ENCODE peak calls at places on chromosomes 3 and 15, in four cellular contexts. One of them, this sample, is unnamed.

GRCh38 chr3:7238565-7239295 is 377.8 kb downstream of the GRM7 start:
- DNase-seq in K562: no peak
- DNase-seq in transverse colon: no peak
- DNase-seq in Peyer's patch: no peak
- DNase-seq in this sample: no peak

GRCh38 chr15:78239811-78240210 is 5.4 kb upstream of the ACSBG1 start:
- DNase-seq in K562: no peak
- DNase-seq in transverse colon: no peak
- DNase-seq in Peyer's patch: no peak
- DNase-seq in this sample: no peak

GRCh38 chr15:98580577-98580976 is 67.8 kb upstream of the IGF1R start:
- DNase-seq in Peyer's patch: no peak
- DNase-seq in transverse colon: no peak
- DNase-seq in K562: no peak
- DNase-seq in this sample: no peak

GRCh38 chr3:27252646-27253045 is 116.5 kb downstream of the NEK10 start:
- DNase-seq in transverse colon: no peak
- DNase-seq in Peyer's patch: no peak
- DNase-seq in K562: no peak
- DNase-seq in this sample: no peak

GRCh38 chr3:32956750-32957570 is 5.5 kb downstream of the CCR4 start:
- DNase-seq in transverse colon: no peak
- DNase-seq in K562: no peak
- DNase-seq in Peyer's patch: no peak
- DNase-seq in this sample: no peak

GRCh38 chr3:8560608-8561007 is 59.0 kb downstream of the LMCD1 start:
- DNase-seq in transverse colon: no peak
- DNase-seq in K562: peak; percentile 38
- DNase-seq in Peyer's patch: no peak
- DNase-seq in this sample: no peak

GRCh38 chr3:74384151-74384550 is 230.3 kb downstream of the CNTN3 start:
- DNase-seq in K562: no peak
- DNase-seq in Peyer's patch: no peak
- DNase-seq in transverse colon: no peak
- DNase-seq in this sample: no peak

GRCh38 chr3:50347187-50347813 is 1.8 kb upstream of the ZMYND10 start:
- DNase-seq in K562: peak; percentile 74
- DNase-seq in Peyer's patch: peak; percentile 85
- DNase-seq in transverse colon: peak; percentile 79
- DNase-seq in this sample: peak; percentile 76

GRCh38 chr3:181909241-181909640 is 197.5 kb downstream of the SOX2 start:
- DNase-seq in transverse colon: no peak
- DNase-seq in Peyer's patch: no peak
- DNase-seq in K562: no peak
- DNase-seq in this sample: no peak

GRCh38 chr3:43692971-43693370 is 2.2 kb downstream of the ABHD5 start:
- DNase-seq in transverse colon: no peak
- DNase-seq in Peyer's patch: no peak
- DNase-seq in K562: peak; percentile 25
- DNase-seq in this sample: no peak

GRCh38 chr15:50698101-50698500 is 11.5 kb upstream of the TRPM7 start:
- DNase-seq in K562: no peak
- DNase-seq in transverse colon: no peak
- DNase-seq in Peyer's patch: no peak
- DNase-seq in this sample: no peak

GRCh38 chr3:156535162-156535627 is 19.7 kb downstream of the SSR3 start:
- DNase-seq in transverse colon: peak; percentile 51
- DNase-seq in Peyer's patch: peak; percentile 53
- DNase-seq in K562: peak; percentile 65
- DNase-seq in this sample: peak; percentile 63

GRCh38 chr15:58224068-58224467 is 85.9 kb downstream of the AQP9 start:
- DNase-seq in K562: no peak
- DNase-seq in transverse colon: no peak
- DNase-seq in Peyer's patch: no peak
- DNase-seq in this sample: no peak

GRCh38 chr3:116947809-116948208 is 238.2 kb downstream of the TUSC7 start:
- DNase-seq in transverse colon: no peak
- DNase-seq in Peyer's patch: no peak
- DNase-seq in K562: no peak
- DNase-seq in this sample: no peak

GRCh38 chr3:175940243-175940642 is 1081.1 kb downstream of the NAALADL2 start:
- DNase-seq in Peyer's patch: no peak
- DNase-seq in transverse colon: no peak
- DNase-seq in K562: no peak
- DNase-seq in this sample: no peak

GRCh38 chr3:97256060-97256459 is 441.7 kb downstream of the EPHA6 start:
- DNase-seq in K562: no peak
- DNase-seq in Peyer's patch: no peak
- DNase-seq in transverse colon: no peak
- DNase-seq in this sample: no peak

GRCh38 chr15:48230498-48230897 is 24.4 kb downstream of the SLC12A1 start:
- DNase-seq in K562: no peak
- DNase-seq in transverse colon: no peak
- DNase-seq in Peyer's patch: no peak
- DNase-seq in this sample: no peak

GRCh38 chr3:114872588-114872987 is 274.5 kb downstream of the ZBTB20 start:
- DNase-seq in Peyer's patch: no peak
- DNase-seq in transverse colon: no peak
- DNase-seq in K562: no peak
- DNase-seq in this sample: no peak

GRCh38 chr3:129829640-129830039 is 63.9 kb downstream of the TMCC1 start:
- DNase-seq in Peyer's patch: peak; percentile 72
- DNase-seq in transverse colon: peak; percentile 23
- DNase-seq in K562: peak; percentile 67
- DNase-seq in this sample: peak; percentile 39

GRCh38 chr3:46504780-46505179 is 7.0 kb downstream of the RTP3 start:
- DNase-seq in Peyer's patch: no peak
- DNase-seq in transverse colon: no peak
- DNase-seq in K562: peak; percentile 48
- DNase-seq in this sample: no peak

GRCh38 chr3:28900301-28900700 is 380.6 kb upstream of the RBMS3 start:
- DNase-seq in K562: no peak
- DNase-seq in Peyer's patch: no peak
- DNase-seq in transverse colon: no peak
- DNase-seq in this sample: no peak

GRCh38 chr3:14158370-14158769 is 20.0 kb downstream of the XPC start:
- DNase-seq in transverse colon: no peak
- DNase-seq in K562: no peak
- DNase-seq in Peyer's patch: no peak
- DNase-seq in this sample: no peak

GRCh38 chr15:25089577-25089976 is 134.8 kb downstream of the SNRPN start:
- DNase-seq in transverse colon: no peak
- DNase-seq in Peyer's patch: no peak
- DNase-seq in K562: no peak
- DNase-seq in this sample: no peak

GRCh38 chr3:137687181-137687880 is 76.8 kb upstream of the SOX14 start:
- DNase-seq in Peyer's patch: no peak
- DNase-seq in K562: no peak
- DNase-seq in transverse colon: no peak
- DNase-seq in this sample: no peak

GRCh38 chr3:178532414-178532813 is 3.8 kb upstream of the KCNMB2 start:
- DNase-seq in transverse colon: no peak
- DNase-seq in K562: no peak
- DNase-seq in Peyer's patch: no peak
- DNase-seq in this sample: no peak

GRCh38 chr15:57747206-57747605 is 40.7 kb downstream of the POLR2M start:
- DNase-seq in transverse colon: peak; percentile 14
- DNase-seq in K562: peak; percentile 14
- DNase-seq in Peyer's patch: no peak
- DNase-seq in this sample: no peak

GRCh38 chr3:45434996-45435395 is 46.6 kb downstream of the LARS2 start:
- DNase-seq in transverse colon: no peak
- DNase-seq in Peyer's patch: no peak
- DNase-seq in K562: no peak
- DNase-seq in this sample: no peak

GRCh38 chr3:149204390-149204991 is 17.1 kb downstream of the CP start:
- DNase-seq in K562: no peak
- DNase-seq in Peyer's patch: no peak
- DNase-seq in transverse colon: no peak
- DNase-seq in this sample: no peak

GRCh38 chr15:31357148-31357547 is 30.5 kb downstream of the KLF13 start:
- DNase-seq in transverse colon: no peak
- DNase-seq in Peyer's patch: peak; percentile 77
- DNase-seq in K562: no peak
- DNase-seq in this sample: no peak

GRCh38 chr15:31352911-31353811 is 26.5 kb downstream of the KLF13 start:
- DNase-seq in transverse colon: peak; percentile 78
- DNase-seq in Peyer's patch: peak; percentile 91
- DNase-seq in K562: no peak
- DNase-seq in this sample: no peak

GRCh38 chr15:31352283-31352880 is 25.7 kb downstream of the KLF13 start:
- DNase-seq in transverse colon: peak; percentile 67
- DNase-seq in K562: no peak
- DNase-seq in Peyer's patch: peak; percentile 73
- DNase-seq in this sample: no peak

GRCh38 chr15:31350771-31351170 is 24.1 kb downstream of the KLF13 start:
- DNase-seq in Peyer's patch: no peak
- DNase-seq in K562: no peak
- DNase-seq in transverse colon: no peak
- DNase-seq in this sample: no peak

DNA sequence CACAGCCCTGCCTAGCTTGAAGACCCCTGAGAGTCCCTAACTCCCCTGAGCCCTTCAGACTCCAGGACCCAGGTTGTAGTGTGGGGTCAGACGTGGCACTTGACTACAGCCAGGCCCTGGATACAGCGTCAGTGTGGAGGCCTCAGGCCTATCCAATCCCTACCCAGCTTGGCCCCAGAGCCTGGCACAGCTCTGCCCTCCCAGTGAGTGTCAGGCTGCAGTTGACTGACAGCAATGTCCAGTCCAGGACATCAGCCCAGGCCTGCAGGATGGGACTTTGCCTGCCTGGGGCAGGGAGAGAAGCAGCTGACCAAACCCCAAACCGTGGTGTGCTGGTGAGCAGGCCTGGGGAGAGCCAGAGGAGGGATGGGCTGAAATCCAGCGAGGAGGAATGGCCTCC is 27.3 kb downstream of the KLF13 start:
- DNase-seq in Peyer's patch: no peak
- DNase-seq in K562: no peak
- DNase-seq in transverse colon: no peak
- DNase-seq in this sample: no peak
- TF ChIP-seq POLR2A in Peyer's patch: no peak
- TF ChIP-seq POLR2A in K562: no peak
- TF ChIP-seq POLR2A in transverse colon: no peak
- TF ChIP-seq POLR2A in this sample: no peak

GRCh38 chr15:87489902-87490301 is 766.6 kb downstream of the NTRK3 start:
- DNase-seq in Peyer's patch: no peak
- DNase-seq in transverse colon: no peak
- DNase-seq in K562: peak; percentile 4
- DNase-seq in this sample: no peak
- TF ChIP-seq POLR2A in Peyer's patch: no peak
- TF ChIP-seq POLR2A in transverse colon: no peak
- TF ChIP-seq POLR2A in K562: no peak
- TF ChIP-seq POLR2A in this sample: no peak

GRCh38 chr15:65095011-65095746 is 18.6 kb downstream of the KBTBD13 start:
- DNase-seq in Peyer's patch: peak; percentile 83
- DNase-seq in K562: no peak
- DNase-seq in transverse colon: peak; percentile 47
- DNase-seq in this sample: no peak

GRCh38 chr15:65095747-65096104 is 19.2 kb downstream of the KBTBD13 start:
- DNase-seq in K562: no peak
- DNase-seq in Peyer's patch: peak; percentile 23
- DNase-seq in transverse colon: no peak
- DNase-seq in this sample: no peak

GRCh38 chr15:65092911-65093792 is 16.6 kb downstream of the KBTBD13 start:
- DNase-seq in transverse colon: no peak
- DNase-seq in Peyer's patch: peak; percentile 37
- DNase-seq in K562: no peak
- DNase-seq in this sample: no peak

GRCh38 chr15:65092046-65092770 is 15.7 kb downstream of the KBTBD13 start:
- DNase-seq in K562: no peak
- DNase-seq in Peyer's patch: peak; percentile 7
- DNase-seq in transverse colon: no peak
- DNase-seq in this sample: no peak

DNA sequence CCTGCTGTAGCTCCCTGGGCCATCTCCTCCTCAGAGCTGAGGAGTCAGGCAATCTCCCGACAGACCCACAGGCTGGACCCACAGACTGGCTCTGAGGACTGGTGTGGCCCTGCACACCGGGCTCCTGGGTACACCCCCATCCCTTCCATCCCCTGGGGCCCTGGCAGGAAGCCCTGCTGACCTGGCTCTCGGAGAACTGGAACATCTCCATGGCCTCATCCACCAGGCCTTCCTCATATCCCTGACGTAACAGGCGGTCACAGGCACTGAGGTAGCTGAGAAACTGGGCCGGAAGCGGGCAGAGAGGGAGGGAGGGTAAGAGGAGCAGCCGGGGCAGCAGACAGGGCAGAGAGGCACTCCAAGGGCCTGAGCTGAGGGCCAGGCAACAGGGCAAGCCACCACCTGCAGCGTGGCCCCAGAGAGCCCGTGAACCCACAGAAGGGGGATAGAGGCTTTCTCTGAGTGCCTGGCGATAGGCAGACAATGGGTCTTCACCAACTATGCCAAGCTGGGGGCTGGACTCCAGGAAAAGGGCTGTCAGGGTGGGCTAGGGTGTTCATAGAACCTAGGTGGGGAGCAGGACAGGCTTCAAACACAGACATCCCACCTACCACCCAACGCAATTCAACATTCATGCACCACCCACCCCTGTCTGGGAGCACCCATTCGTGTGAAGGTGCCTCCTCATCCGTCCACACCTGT is 17.9 kb downstream of the KBTBD13 start:
- DNase-seq in Peyer's patch: peak; percentile 47
- DNase-seq in K562: no peak
- DNase-seq in transverse colon: peak; percentile 33
- DNase-seq in this sample: no peak
- TF ChIP-seq POLR2A in Peyer's patch: no peak
- TF ChIP-seq POLR2A in K562: no peak
- TF ChIP-seq POLR2A in transverse colon: no peak
- TF ChIP-seq POLR2A in this sample: no peak

DNA sequence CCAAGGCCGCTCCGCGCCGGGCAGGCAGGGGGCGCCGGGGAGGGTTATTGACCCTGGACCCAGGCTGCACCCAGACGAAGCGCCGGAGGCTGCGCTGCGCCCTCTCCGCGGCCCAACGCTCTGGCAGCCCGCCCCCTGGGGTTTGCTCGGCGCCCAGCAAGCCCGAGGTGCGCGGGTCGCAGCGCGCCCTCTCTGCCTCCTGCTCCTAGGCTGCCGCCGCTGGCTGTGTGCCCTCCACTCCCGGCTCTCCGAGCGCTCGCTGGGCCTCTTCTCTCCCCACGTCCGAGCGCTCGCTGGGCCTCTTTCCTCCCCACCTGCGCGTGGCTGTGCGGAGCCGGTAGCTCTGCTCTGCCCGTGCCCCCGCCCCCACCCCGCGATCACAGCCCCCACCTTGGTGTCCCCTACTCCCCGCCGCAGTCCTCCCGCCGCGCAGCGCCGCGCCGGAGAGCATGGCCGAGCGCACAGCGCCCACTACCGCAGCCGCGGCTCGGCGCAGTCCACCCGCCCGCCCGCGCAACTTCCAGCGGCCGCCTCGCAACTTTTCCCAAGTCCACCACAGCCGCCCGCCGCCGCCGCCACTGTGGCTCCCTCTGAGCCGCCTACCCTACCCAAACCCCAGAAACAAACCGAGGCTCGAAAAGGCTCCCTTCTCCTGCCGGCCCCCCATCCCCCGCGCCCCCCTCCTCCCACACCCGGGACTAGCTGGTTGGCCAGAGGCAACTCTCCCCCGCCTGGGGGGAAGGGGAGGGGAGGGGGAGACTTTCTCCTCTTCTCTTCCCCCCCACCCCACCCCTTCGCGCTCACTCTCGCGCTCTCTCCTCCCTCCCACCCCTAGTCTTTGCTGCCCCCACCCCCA is 1.1 kb downstream of the MECOM start:
- DNase-seq in transverse colon: peak; percentile 80
- DNase-seq in K562: peak; percentile 77
- DNase-seq in Peyer's patch: peak; percentile 68
- DNase-seq in this sample: peak; percentile 70
- TF ChIP-seq POLR2A in transverse colon: peak; percentile 23
- TF ChIP-seq POLR2A in K562: no peak
- TF ChIP-seq POLR2A in Peyer's patch: no peak
- TF ChIP-seq POLR2A in this sample: no peak

This sample was measured in H54.